ENCODE peak calls at places on chromosome 7, in nine cellular contexts. W is T-helper 2 cell; H is IMR-90; P is heart right ventricle; Q is Right ventricle myocardium superior; L is H54; V is activated CD8-positive, alpha-beta memory T cell treated with anti-CD3 and anti-CD28 coated beads, Interleukin-2, amount 10 ng/mL, durations not matched to agents 7 days and 5 days; T is progenitor cell of endocrine pancreas; B is neural crest cell. X is an unnamed sample.

GRCh38 chr7:92425311-92425947 is 21.9 kb upstream of the GATAD1 start:
- DNase-seq in L (no peak), W (no peak), B (no peak), V (no peak), P (no peak), T (no peak), Q (no peak), H (no peak), X (peak)

GRCh38 chr7:37353949-37354660 is 94.6 kb downstream of the ELMO1 start:
- DNase-seq in L (no peak), B (no peak), H (no peak), W (no peak), T (no peak), Q (no peak), V (no peak), P (no peak), X (no peak)

GRCh38 chr7:34747176-34747781 is 89.3 kb downstream of the NPSR1 start:
- DNase-seq in W (no peak), L (no peak), H (no peak), V (no peak), P (no peak), B (no peak), T (no peak), Q (no peak), X (no peak)

GRCh38 chr7:141511370-141512335 is 39.6 kb upstream of the AGK start:
- DNase-seq in V (peak), B (no peak), P (peak), H (no peak), W (no peak), Q (no peak), T (peak), L (no peak), X (peak)

GRCh38 chr7:155371884-155372781 is 74.5 kb downstream of the INSIG1 start:
- DNase-seq in T (no peak), L (no peak), H (no peak), W (no peak), V (no peak), B (no peak), P (no peak), Q (peak), X (no peak)

GRCh38 chr7:23470290-23471089 is at the start of gene IGF2BP3:
- DNase-seq in T (peak), P (no peak), B (peak), H (peak), W (no peak), V (peak), L (peak), Q (no peak), X (peak)

GRCh38 chr7:158074896-158075632 is 512.6 kb downstream of the PTPRN2 start:
- DNase-seq in T (no peak), V (no peak), W (no peak), L (no peak), P (no peak), Q (no peak), H (no peak), B (no peak), X (no peak)

GRCh38 chr7:129225206-129225930 is 538 bp downstream of the AHCYL2 start:
- DNase-seq in T (peak), L (no peak), V (peak), W (peak), B (peak), P (peak), Q (peak), H (peak), X (peak)

GRCh38 chr7:37411444-37412034 is 37.1 kb downstream of the ELMO1 start:
- DNase-seq in P (no peak), W (peak), H (no peak), V (no peak), Q (no peak), L (no peak), T (no peak), B (no peak), X (no peak)

GRCh38 chr7:25196132-25196896 is 32.0 kb downstream of the NPVF start:
- DNase-seq in V (no peak), P (no peak), L (no peak), T (no peak), H (no peak), B (no peak), W (no peak), Q (no peak), X (peak)

GRCh38 chr7:144048648-144049047 is at the start of gene OR2A5:
- DNase-seq in L (no peak), W (no peak), H (no peak), T (no peak), Q (no peak), B (no peak), V (no peak), P (no peak), X (no peak)

GRCh38 chr7:38002689-38003088 is 82.2 kb downstream of the EPDR1 start:
- DNase-seq in P (no peak), H (no peak), L (no peak), W (no peak), B (no peak), V (no peak), T (no peak), Q (no peak), X (no peak)

GRCh38 chr7:149765399-149766121 is 7.8 kb downstream of the ZNF467 start:
- DNase-seq in W (no peak), P (no peak), V (no peak), Q (no peak), L (no peak), B (no peak), H (no peak), T (no peak), X (no peak)

GRCh38 chr7:30907527-30908267 is 4.0 kb upstream of the AQP1 start:
- DNase-seq in W (no peak), P (no peak), Q (peak), H (no peak), L (no peak), V (no peak), B (no peak), T (no peak), X (no peak)

GRCh38 chr7:101783381-101784181 is 33.8 kb upstream of the CUX1 start:
- DNase-seq in L (no peak), B (no peak), P (no peak), Q (no peak), T (no peak), W (no peak), H (no peak), V (no peak), X (no peak)

GRCh38 chr7:22549667-22550513 is 49.9 kb upstream of the STEAP1B start:
- DNase-seq in B (peak), V (no peak), H (peak), Q (no peak), T (peak), L (no peak), P (no peak), W (no peak), X (peak)

GRCh38 chr7:64651203-64651602 is 14.7 kb upstream of the ZNF107 start:
- DNase-seq in V (no peak), W (no peak), Q (no peak), L (no peak), B (no peak), P (no peak), T (no peak), H (no peak), X (no peak)

GRCh38 chr7:95473276-95473985 is 12.3 kb upstream of the ASB4 start:
- DNase-seq in L (no peak), Q (no peak), P (no peak), T (no peak), V (no peak), B (peak), W (no peak), H (no peak), X (no peak)

GRCh38 chr7:155884225-155885161 is 72.2 kb upstream of the SHH start:
- DNase-seq in T (no peak), P (no peak), H (no peak), B (no peak), V (no peak), L (no peak), Q (no peak), W (no peak), X (no peak)

GRCh38 chr7:36526720-36527548 is 137.3 kb downstream of the ANLN start:
- DNase-seq in H (peak), V (peak), L (peak), P (no peak), B (no peak), Q (no peak), T (no peak), W (no peak), X (peak)

GRCh38 chr7:37450035-37450434 is 1.4 kb upstream of the ELMO1 start:
- DNase-seq in P (no peak), Q (no peak), V (no peak), H (no peak), L (no peak), B (no peak), T (no peak), W (no peak), X (no peak)

GRCh38 chr7:20438665-20439376 is 108.1 kb downstream of the ITGB8 start:
- DNase-seq in P (no peak), Q (no peak), H (no peak), V (no peak), T (no peak), L (no peak), B (no peak), W (no peak), X (no peak)

GRCh38 chr7:23106491-23106800 is 861 bp downstream of the KLHL7 start:
- DNase-seq in B (no peak), T (no peak), L (no peak), V (no peak), H (no peak), W (no peak), P (peak), Q (no peak), X (no peak)

GRCh38 chr7:110521357-110521756 is 569.6 kb upstream of the LRRN3 start:
- DNase-seq in Q (no peak), L (no peak), P (no peak), V (no peak), B (no peak), T (no peak), H (no peak), W (no peak), X (no peak)

GRCh38 chr7:131543298-131543697 is 13.1 kb downstream of the PODXL start:
- DNase-seq in H (no peak), Q (no peak), T (no peak), B (no peak), P (no peak), W (no peak), V (no peak), L (no peak), X (no peak)

GRCh38 chr7:5351508-5352265 is 68.9 kb downstream of the SLC29A4 start:
- DNase-seq in T (no peak), L (no peak), P (no peak), W (no peak), V (no peak), H (peak), B (no peak), Q (no peak), X (no peak)

GRCh38 chr7:77887567-77887966 is 89.0 kb downstream of the PHTF2 start:
- DNase-seq in L (no peak), T (no peak), V (no peak), W (no peak), Q (no peak), P (peak), B (no peak), H (peak), X (no peak)

GRCh38 chr7:55280031-55280454 is 85.1 kb upstream of the LANCL2 start:
- DNase-seq in V (peak), B (peak), P (peak), L (peak), W (peak), T (peak), H (peak), Q (no peak), X (peak)

GRCh38 chr7:151725844-151726770 is 150.8 kb downstream of the PRKAG2 start:
- DNase-seq in B (no peak), H (peak), Q (peak), V (no peak), T (no peak), L (no peak), W (no peak), P (no peak), X (no peak)

GRCh38 chr7:27080844-27081423 is 14.9 kb downstream of the HOXA1 start:
- DNase-seq in P (no peak), L (peak), V (no peak), T (no peak), H (peak), W (no peak), B (no peak), Q (no peak), X (peak)

GRCh38 chr7:11206131-11206921 is 232.7 kb downstream of the PHF14 start:
- DNase-seq in P (no peak), H (no peak), L (no peak), V (no peak), Q (no peak), T (no peak), B (no peak), W (no peak), X (no peak)

GRCh38 chr7:45645141-45645969 is 71.2 kb downstream of the ADCY1 start:
- DNase-seq in Q (no peak), L (no peak), B (no peak), P (peak), W (no peak), T (peak), H (no peak), V (no peak), X (no peak)

GRCh38 chr7:134421998-134422397 is 36.9 kb downstream of the AKR1B1 start:
- DNase-seq in P (no peak), Q (no peak), V (no peak), W (no peak), H (no peak), B (no peak), L (no peak), T (no peak), X (no peak)

GRCh38 chr7:3027005-3027404 is 16.7 kb downstream of the CARD11 start:
- DNase-seq in P (no peak), L (no peak), W (no peak), T (no peak), V (no peak), B (no peak), Q (no peak), H (no peak), X (no peak)

GRCh38 chr7:3063016-3063753 is 19.5 kb upstream of the CARD11 start:
- DNase-seq in T (no peak), W (peak), B (no peak), H (no peak), P (no peak), V (peak), L (no peak), Q (no peak), X (no peak)

GRCh38 chr7:93890041-93890463 is 501 bp downstream of the TFPI2 start:
- DNase-seq in P (no peak), H (peak), L (no peak), V (no peak), T (peak), Q (no peak), B (peak), W (no peak), X (no peak)

GRCh38 chr7:73612598-73613269 is 11.6 kb downstream of the MLXIPL start:
- DNase-seq in Q (peak), P (no peak), B (no peak), H (peak), L (peak), W (no peak), T (no peak), V (no peak), X (peak)